ENCODE peak calls at places on chromosomes 12 and 14, in eight cellular contexts. One of them, this sample, is unnamed.

GRCh38 chr12:54452628-54453027 is 20.8 kb downstream of the GTSF1 start:
- DNase-seq in K562: no peak
- DNase-seq in stomach: no peak
- DNase-seq in sigmoid colon: no peak
- DNase-seq in A549: no peak
- DNase-seq in body of pancreas: no peak
- DNase-seq in IMR-90: no peak
- DNase-seq in tibial nerve: no peak
- DNase-seq in this sample: no peak

GRCh38 chr14:22689186-22689585 is 45.0 kb upstream of the OR6J1 start:
- DNase-seq in IMR-90: peak
- DNase-seq in sigmoid colon: no peak
- DNase-seq in stomach: no peak
- DNase-seq in A549: no peak
- DNase-seq in body of pancreas: no peak
- DNase-seq in tibial nerve: no peak
- DNase-seq in K562: no peak
- DNase-seq in this sample: no peak

GRCh38 chr14:105257464-105257863 is 9.1 kb downstream of the BTBD6 start:
- DNase-seq in IMR-90: no peak
- DNase-seq in stomach: no peak
- DNase-seq in K562: no peak
- DNase-seq in sigmoid colon: no peak
- DNase-seq in tibial nerve: no peak
- DNase-seq in A549: no peak
- DNase-seq in body of pancreas: no peak
- DNase-seq in this sample: no peak

GRCh38 chr14:104876251-104876699 is 11.2 kb downstream of the CEP170B start:
- DNase-seq in sigmoid colon: no peak
- DNase-seq in body of pancreas: no peak
- DNase-seq in stomach: no peak
- DNase-seq in IMR-90: peak
- DNase-seq in A549: peak
- DNase-seq in tibial nerve: no peak
- DNase-seq in K562: peak
- DNase-seq in this sample: no peak

GRCh38 chr14:64715628-64716412 is 11.6 kb downstream of the PLEKHG3 start:
- DNase-seq in body of pancreas: peak
- DNase-seq in K562: no peak
- DNase-seq in IMR-90: no peak
- DNase-seq in stomach: peak
- DNase-seq in sigmoid colon: peak
- DNase-seq in A549: no peak
- DNase-seq in tibial nerve: no peak
- DNase-seq in this sample: no peak

GRCh38 chr12:11894890-11895289 is 175.8 kb upstream of the BCL2L14 start:
- DNase-seq in stomach: no peak
- DNase-seq in body of pancreas: no peak
- DNase-seq in IMR-90: no peak
- DNase-seq in tibial nerve: no peak
- DNase-seq in A549: no peak
- DNase-seq in K562: no peak
- DNase-seq in sigmoid colon: no peak
- DNase-seq in this sample: no peak

GRCh38 chr12:54601841-54602240 is 13.4 kb upstream of the PPP1R1A start:
- DNase-seq in body of pancreas: no peak
- DNase-seq in A549: no peak
- DNase-seq in tibial nerve: no peak
- DNase-seq in stomach: no peak
- DNase-seq in sigmoid colon: no peak
- DNase-seq in K562: no peak
- DNase-seq in IMR-90: no peak
- DNase-seq in this sample: no peak

GRCh38 chr14:93184391-93185332 is at the start of the genes LYSET and MOAP1:
- DNase-seq in tibial nerve: peak
- DNase-seq in sigmoid colon: peak
- DNase-seq in K562: peak
- DNase-seq in body of pancreas: peak
- DNase-seq in stomach: peak
- DNase-seq in IMR-90: peak
- DNase-seq in A549: peak
- DNase-seq in this sample: peak

GRCh38 chr12:65086236-65086635 is 34.9 kb downstream of the WIF1 start:
- DNase-seq in A549: no peak
- DNase-seq in body of pancreas: no peak
- DNase-seq in stomach: no peak
- DNase-seq in tibial nerve: no peak
- DNase-seq in sigmoid colon: no peak
- DNase-seq in K562: no peak
- DNase-seq in IMR-90: no peak
- DNase-seq in this sample: no peak

GRCh38 chr12:105462841-105463240 is 132.3 kb downstream of the C12orf75 start:
- DNase-seq in stomach: no peak
- DNase-seq in K562: no peak
- DNase-seq in IMR-90: peak
- DNase-seq in body of pancreas: no peak
- DNase-seq in tibial nerve: no peak
- DNase-seq in sigmoid colon: no peak
- DNase-seq in A549: no peak
- DNase-seq in this sample: no peak

GRCh38 chr14:76019676-76020075 is 34.1 kb downstream of the IFT43 start:
- DNase-seq in sigmoid colon: no peak
- DNase-seq in stomach: no peak
- DNase-seq in K562: no peak
- DNase-seq in A549: no peak
- DNase-seq in tibial nerve: no peak
- DNase-seq in IMR-90: no peak
- DNase-seq in body of pancreas: no peak
- DNase-seq in this sample: no peak

GRCh38 chr12:126668538-126668937 is 1598.4 kb upstream of the TMEM132C start:
- DNase-seq in body of pancreas: no peak
- DNase-seq in IMR-90: no peak
- DNase-seq in tibial nerve: no peak
- DNase-seq in K562: no peak
- DNase-seq in A549: no peak
- DNase-seq in sigmoid colon: no peak
- DNase-seq in stomach: no peak
- DNase-seq in this sample: no peak

GRCh38 chr12:115752913-115753726 is 524.4 kb downstream of the MED13L start:
- DNase-seq in sigmoid colon: no peak
- DNase-seq in body of pancreas: peak
- DNase-seq in IMR-90: peak
- DNase-seq in K562: peak
- DNase-seq in stomach: peak
- DNase-seq in A549: peak
- DNase-seq in tibial nerve: no peak
- DNase-seq in this sample: peak

DNA sequence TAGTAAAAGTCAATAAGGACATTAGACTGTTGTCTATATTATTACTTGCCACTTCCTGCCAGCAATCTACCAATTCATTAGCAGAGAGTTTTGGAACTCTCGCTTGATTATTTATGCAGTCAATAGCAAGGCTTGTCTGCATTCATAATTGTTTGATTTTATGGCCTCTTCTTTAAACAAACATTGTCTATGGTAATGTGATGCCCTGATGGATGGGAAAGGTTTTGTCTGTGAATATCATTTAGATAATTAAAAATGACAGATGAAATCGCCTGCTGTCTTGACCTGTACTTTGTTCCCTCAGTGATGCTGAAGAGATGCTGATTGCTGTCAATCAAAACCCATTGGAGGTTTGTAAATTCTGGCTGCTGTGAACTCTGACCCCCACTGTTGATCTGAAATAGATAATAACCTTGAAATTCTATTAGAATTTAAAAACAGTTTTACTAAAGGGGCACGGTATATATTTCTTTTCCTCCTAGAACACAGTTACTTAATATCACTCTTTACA is 455.3 kb downstream of the NPAS3 start:
- DNase-seq in body of pancreas: no peak
- DNase-seq in A549: no peak
- DNase-seq in K562: no peak
- DNase-seq in stomach: no peak
- DNase-seq in IMR-90: no peak
- DNase-seq in tibial nerve: no peak
- DNase-seq in sigmoid colon: no peak
- DNase-seq in this sample: no peak
- TF ChIP-seq POLR2A in body of pancreas: no peak
- TF ChIP-seq POLR2A in A549: no peak
- TF ChIP-seq POLR2A in K562: no peak
- TF ChIP-seq POLR2A in stomach: no peak
- TF ChIP-seq POLR2A in IMR-90: no peak
- TF ChIP-seq POLR2A in tibial nerve: no peak
- TF ChIP-seq POLR2A in sigmoid colon: no peak
- TF ChIP-seq POLR2A in this sample: no peak

GRCh38 chr14:25696176-25696575 is 646.2 kb upstream of the STXBP6 start:
- DNase-seq in sigmoid colon: no peak
- DNase-seq in IMR-90: no peak
- DNase-seq in body of pancreas: no peak
- DNase-seq in tibial nerve: no peak
- DNase-seq in K562: no peak
- DNase-seq in stomach: no peak
- DNase-seq in A549: no peak
- DNase-seq in this sample: no peak

DNA sequence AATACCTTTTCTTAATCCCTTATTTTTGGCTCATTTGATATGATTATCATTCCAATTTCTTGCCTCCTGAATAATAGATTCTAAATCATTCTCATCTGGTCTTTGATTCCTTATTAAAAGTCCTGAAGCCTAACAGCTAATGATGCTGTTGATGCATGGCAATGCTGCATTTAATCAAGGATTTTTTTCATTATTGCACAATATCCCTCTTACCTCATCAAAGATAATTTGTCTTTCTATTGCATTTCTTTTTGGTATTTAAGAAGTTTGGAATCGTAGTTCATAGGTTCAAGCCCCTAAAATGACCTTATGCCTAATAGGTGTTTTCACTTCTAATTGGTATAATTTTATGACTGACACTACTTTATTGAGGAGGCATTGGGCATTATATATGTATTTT is 648.2 kb upstream of the STXBP6 start:
- DNase-seq in body of pancreas: no peak
- DNase-seq in sigmoid colon: no peak
- DNase-seq in A549: no peak
- DNase-seq in tibial nerve: no peak
- DNase-seq in stomach: no peak
- DNase-seq in K562: no peak
- DNase-seq in IMR-90: no peak
- DNase-seq in this sample: no peak
- TF ChIP-seq POLR2A in body of pancreas: no peak
- TF ChIP-seq POLR2A in sigmoid colon: no peak
- TF ChIP-seq POLR2A in A549: no peak
- TF ChIP-seq POLR2A in tibial nerve: no peak
- TF ChIP-seq POLR2A in stomach: no peak
- TF ChIP-seq POLR2A in K562: no peak
- TF ChIP-seq POLR2A in IMR-90: no peak
- TF ChIP-seq POLR2A in this sample: no peak

GRCh38 chr14:35401853-35402252 is 2.7 kb downstream of the NFKBIA start:
- DNase-seq in tibial nerve: no peak
- DNase-seq in K562: no peak
- DNase-seq in stomach: no peak
- DNase-seq in body of pancreas: no peak
- DNase-seq in IMR-90: peak
- DNase-seq in A549: no peak
- DNase-seq in sigmoid colon: peak
- DNase-seq in this sample: peak

GRCh38 chr14:35399083-35399807 is 5.3 kb downstream of the NFKBIA start:
- DNase-seq in body of pancreas: peak
- DNase-seq in sigmoid colon: no peak
- DNase-seq in stomach: no peak
- DNase-seq in A549: no peak
- DNase-seq in K562: no peak
- DNase-seq in tibial nerve: no peak
- DNase-seq in IMR-90: no peak
- DNase-seq in this sample: no peak

GRCh38 chr14:35402323-35403084 is 2.0 kb downstream of the NFKBIA start:
- DNase-seq in tibial nerve: no peak
- DNase-seq in stomach: no peak
- DNase-seq in sigmoid colon: peak
- DNase-seq in IMR-90: peak
- DNase-seq in A549: no peak
- DNase-seq in body of pancreas: peak
- DNase-seq in K562: no peak
- DNase-seq in this sample: no peak

GRCh38 chr14:35401422-35401729 is 3.2 kb downstream of the NFKBIA start:
- DNase-seq in IMR-90: no peak
- DNase-seq in K562: no peak
- DNase-seq in tibial nerve: no peak
- DNase-seq in A549: no peak
- DNase-seq in stomach: no peak
- DNase-seq in body of pancreas: no peak
- DNase-seq in sigmoid colon: no peak
- DNase-seq in this sample: no peak

DNA sequence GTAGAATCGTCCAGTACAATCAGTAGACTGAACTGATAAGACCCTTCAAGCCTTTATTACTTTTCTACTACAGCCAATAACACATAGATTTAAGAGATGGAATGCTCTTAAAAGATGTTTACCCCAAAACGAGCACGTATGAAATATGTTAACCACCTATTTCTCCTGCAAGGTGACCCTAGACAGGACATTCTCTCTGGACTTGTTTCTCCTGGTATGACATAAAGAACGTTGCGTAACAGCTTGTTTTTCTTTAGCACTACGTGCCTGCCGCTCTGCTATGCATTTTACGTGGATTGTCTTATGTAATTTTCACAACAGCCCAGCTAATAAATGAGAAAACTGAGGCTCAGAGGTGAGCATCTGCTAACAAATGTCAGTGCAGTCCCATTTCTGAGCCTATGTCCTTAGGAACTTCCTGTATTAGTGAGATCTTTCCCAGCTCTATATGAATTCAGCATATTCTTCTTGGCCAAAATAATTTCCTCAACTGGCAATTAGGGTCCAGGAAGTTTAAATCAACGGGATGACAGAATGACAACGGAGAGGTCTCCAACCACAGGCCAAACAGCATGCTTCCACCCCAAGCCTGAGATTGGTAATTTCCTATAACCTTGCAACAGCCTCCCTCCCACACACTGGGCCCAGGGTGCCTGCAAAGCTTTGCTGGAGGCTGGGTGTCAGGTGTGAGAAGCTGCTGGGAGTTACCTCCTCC is 3.7 kb downstream of the NFKBIA start:
- DNase-seq in tibial nerve: no peak
- DNase-seq in A549: no peak
- DNase-seq in IMR-90: no peak
- DNase-seq in body of pancreas: peak
- DNase-seq in K562: no peak
- DNase-seq in sigmoid colon: peak
- DNase-seq in stomach: no peak
- DNase-seq in this sample: no peak
- TF ChIP-seq POLR2A in tibial nerve: no peak
- TF ChIP-seq POLR2A in A549: no peak
- TF ChIP-seq POLR2A in IMR-90: no peak
- TF ChIP-seq POLR2A in body of pancreas: no peak
- TF ChIP-seq POLR2A in K562: no peak
- TF ChIP-seq POLR2A in sigmoid colon: no peak
- TF ChIP-seq POLR2A in stomach: no peak
- TF ChIP-seq POLR2A in this sample: no peak

DNA sequence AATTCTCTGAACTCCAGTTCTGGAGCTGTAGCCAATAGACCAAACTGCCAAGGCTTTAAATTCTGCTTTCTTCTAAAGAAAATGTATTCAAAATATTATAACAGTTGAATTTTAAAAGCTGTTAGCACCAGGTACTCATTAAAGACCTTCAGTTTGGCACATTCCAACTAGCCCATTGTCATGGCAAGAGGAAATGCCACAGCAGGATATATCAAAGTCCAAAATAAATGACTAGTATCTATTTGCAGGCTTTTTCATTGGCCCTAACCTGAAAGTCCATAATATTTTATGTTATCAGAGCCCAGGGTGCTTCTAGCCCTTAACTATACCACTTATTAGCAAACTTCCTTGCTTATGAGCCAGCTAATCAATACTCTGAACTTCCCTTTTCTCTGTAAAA is 3.1 kb upstream of the RIC8B start:
- DNase-seq in stomach: no peak
- DNase-seq in tibial nerve: no peak
- DNase-seq in K562: no peak
- DNase-seq in body of pancreas: no peak
- DNase-seq in IMR-90: no peak
- DNase-seq in A549: no peak
- DNase-seq in sigmoid colon: no peak
- DNase-seq in this sample: no peak
- TF ChIP-seq POLR2A in stomach: no peak
- TF ChIP-seq POLR2A in tibial nerve: no peak
- TF ChIP-seq POLR2A in K562: no peak
- TF ChIP-seq POLR2A in body of pancreas: no peak
- TF ChIP-seq POLR2A in IMR-90: no peak
- TF ChIP-seq POLR2A in A549: no peak
- TF ChIP-seq POLR2A in sigmoid colon: no peak
- TF ChIP-seq POLR2A in this sample: no peak

This sample was measured in ovary.